ENCODE peak calls at places on chromosomes 12 and 14, in six cellular contexts. One of them, this sample, is unnamed.

GRCh38 chr12:88299567-88300101 is 157.5 kb downstream of the TMTC3 start:
- DNase-seq in lower lobe of right lung: no peak
- DNase-seq in CD4-positive, alpha-beta memory T cell: no peak
- DNase-seq in psoas muscle: no peak
- DNase-seq in prostate gland: no peak
- DNase-seq in ovary: no peak
- DNase-seq in this sample: no peak

GRCh38 chr14:93430319-93430801 is 379 bp upstream of the UNC79 start:
- DNase-seq in lower lobe of right lung: no peak
- DNase-seq in CD4-positive, alpha-beta memory T cell: no peak
- DNase-seq in psoas muscle: peak; percentile 8
- DNase-seq in prostate gland: no peak
- DNase-seq in ovary: no peak
- DNase-seq in this sample: no peak

GRCh38 chr14:27096091-27096490 is 498.3 kb upstream of the NOVA1 start:
- DNase-seq in lower lobe of right lung: no peak
- DNase-seq in CD4-positive, alpha-beta memory T cell: no peak
- DNase-seq in psoas muscle: no peak
- DNase-seq in prostate gland: no peak
- DNase-seq in ovary: no peak
- DNase-seq in this sample: no peak

GRCh38 chr14:36524220-36524837 is 4.3 kb upstream of the NKX2-1 start:
- DNase-seq in lower lobe of right lung: no peak
- DNase-seq in CD4-positive, alpha-beta memory T cell: no peak
- DNase-seq in psoas muscle: no peak
- DNase-seq in prostate gland: no peak
- DNase-seq in ovary: no peak
- DNase-seq in this sample: no peak

GRCh38 chr12:55972906-55973597 is 826 bp upstream of the RAB5B start:
- DNase-seq in lower lobe of right lung: no peak
- DNase-seq in CD4-positive, alpha-beta memory T cell: no peak
- DNase-seq in psoas muscle: no peak
- DNase-seq in prostate gland: peak; percentile 23
- DNase-seq in ovary: no peak
- DNase-seq in this sample: no peak

GRCh38 chr12:49244161-49244560 is 20.7 kb upstream of the TUBA1C start:
- DNase-seq in lower lobe of right lung: no peak
- DNase-seq in CD4-positive, alpha-beta memory T cell: no peak
- DNase-seq in psoas muscle: no peak
- DNase-seq in prostate gland: no peak
- DNase-seq in ovary: no peak
- DNase-seq in this sample: no peak

GRCh38 chr12:85516039-85516438 is 236.0 kb downstream of the ALX1 start:
- DNase-seq in lower lobe of right lung: no peak
- DNase-seq in CD4-positive, alpha-beta memory T cell: no peak
- DNase-seq in psoas muscle: no peak
- DNase-seq in prostate gland: no peak
- DNase-seq in ovary: no peak
- DNase-seq in this sample: no peak

GRCh38 chr12:14275886-14276285 is 89.6 kb upstream of the ATF7IP start:
- DNase-seq in lower lobe of right lung: no peak
- DNase-seq in CD4-positive, alpha-beta memory T cell: no peak
- DNase-seq in psoas muscle: no peak
- DNase-seq in prostate gland: no peak
- DNase-seq in ovary: no peak
- DNase-seq in this sample: no peak

GRCh38 chr14:61690982-61691381 is 4.3 kb upstream of the HIF1A start:
- DNase-seq in lower lobe of right lung: no peak
- DNase-seq in CD4-positive, alpha-beta memory T cell: no peak
- DNase-seq in psoas muscle: no peak
- DNase-seq in prostate gland: no peak
- DNase-seq in ovary: no peak
- DNase-seq in this sample: no peak

GRCh38 chr12:131250028-131250950 is 296.6 kb downstream of the ADGRD1 start:
- DNase-seq in lower lobe of right lung: peak; percentile 42
- DNase-seq in CD4-positive, alpha-beta memory T cell: no peak
- DNase-seq in psoas muscle: peak; percentile 56
- DNase-seq in prostate gland: no peak
- DNase-seq in ovary: peak; percentile 56
- DNase-seq in this sample: no peak

GRCh38 chr14:30227871-30228270 is 300.2 kb upstream of the PRKD1 start:
- DNase-seq in lower lobe of right lung: no peak
- DNase-seq in CD4-positive, alpha-beta memory T cell: no peak
- DNase-seq in psoas muscle: peak; percentile 35
- DNase-seq in prostate gland: no peak
- DNase-seq in ovary: peak; percentile 17
- DNase-seq in this sample: no peak

GRCh38 chr12:90428881-90429280 is 526.1 kb downstream of the CCER1 start:
- DNase-seq in lower lobe of right lung: no peak
- DNase-seq in CD4-positive, alpha-beta memory T cell: no peak
- DNase-seq in psoas muscle: no peak
- DNase-seq in prostate gland: no peak
- DNase-seq in ovary: no peak
- DNase-seq in this sample: no peak

GRCh38 chr14:95490127-95490526 is 26.3 kb downstream of the SYNE3 start:
- DNase-seq in lower lobe of right lung: no peak
- DNase-seq in CD4-positive, alpha-beta memory T cell: no peak
- DNase-seq in psoas muscle: no peak
- DNase-seq in prostate gland: no peak
- DNase-seq in ovary: no peak
- DNase-seq in this sample: no peak

GRCh38 chr14:95489163-95489887 is 27.1 kb downstream of the SYNE3 start:
- DNase-seq in lower lobe of right lung: no peak
- DNase-seq in CD4-positive, alpha-beta memory T cell: no peak
- DNase-seq in psoas muscle: no peak
- DNase-seq in prostate gland: no peak
- DNase-seq in ovary: no peak
- DNase-seq in this sample: no peak

GRCh38 chr14:95486875-95487668 is 29.4 kb downstream of the SYNE3 start:
- DNase-seq in lower lobe of right lung: no peak
- DNase-seq in CD4-positive, alpha-beta memory T cell: no peak
- DNase-seq in psoas muscle: no peak
- DNase-seq in prostate gland: no peak
- DNase-seq in ovary: no peak
- DNase-seq in this sample: no peak

GRCh38 chr14:95487669-95488084 is 28.8 kb downstream of the SYNE3 start:
- DNase-seq in lower lobe of right lung: no peak
- DNase-seq in CD4-positive, alpha-beta memory T cell: no peak
- DNase-seq in psoas muscle: no peak
- DNase-seq in prostate gland: no peak
- DNase-seq in ovary: no peak
- DNase-seq in this sample: no peak

GRCh38 chr14:95488376-95489162 is 27.9 kb downstream of the SYNE3 start:
- DNase-seq in lower lobe of right lung: no peak
- DNase-seq in CD4-positive, alpha-beta memory T cell: no peak
- DNase-seq in psoas muscle: peak; percentile 60
- DNase-seq in prostate gland: no peak
- DNase-seq in ovary: no peak
- DNase-seq in this sample: no peak
- H3K27ac ChIP-seq in lower lobe of right lung: no peak overlapping the region
- H3K27ac ChIP-seq in CD4-positive, alpha-beta memory T cell: no peak overlapping the region
- H3K27ac ChIP-seq in psoas muscle: peak overlapping the region; percentile 69
- H3K27ac ChIP-seq in prostate gland: no peak overlapping the region
- H3K27ac ChIP-seq in ovary: peak overlapping the region; percentile 34
- H3K27ac ChIP-seq in this sample: peak overlapping the region; percentile 39

GRCh38 chr14:22190411-22191191 is 398.4 kb downstream of the DAD1 start:
- DNase-seq in lower lobe of right lung: no peak
- DNase-seq in CD4-positive, alpha-beta memory T cell: no peak
- DNase-seq in psoas muscle: no peak
- DNase-seq in prostate gland: no peak
- DNase-seq in ovary: no peak
- DNase-seq in this sample: no peak
- H3K27ac ChIP-seq in lower lobe of right lung: no peak overlapping the region
- H3K27ac ChIP-seq in CD4-positive, alpha-beta memory T cell: no peak overlapping the region
- H3K27ac ChIP-seq in psoas muscle: no peak overlapping the region
- H3K27ac ChIP-seq in prostate gland: no peak overlapping the region
- H3K27ac ChIP-seq in ovary: no peak overlapping the region
- H3K27ac ChIP-seq in this sample: no peak overlapping the region

GRCh38 chr12:104486943-104487819 is 30.4 kb downstream of the CHST11 start:
- DNase-seq in lower lobe of right lung: no peak
- DNase-seq in CD4-positive, alpha-beta memory T cell: no peak
- DNase-seq in psoas muscle: no peak
- DNase-seq in prostate gland: no peak
- DNase-seq in ovary: no peak
- DNase-seq in this sample: no peak

GRCh38 chr12:104486416-104486815 is 29.7 kb downstream of the CHST11 start:
- DNase-seq in lower lobe of right lung: no peak
- DNase-seq in CD4-positive, alpha-beta memory T cell: no peak
- DNase-seq in psoas muscle: no peak
- DNase-seq in prostate gland: no peak
- DNase-seq in ovary: no peak
- DNase-seq in this sample: no peak

GRCh38 chr12:104490850-104491249 is 34.1 kb downstream of the CHST11 start:
- DNase-seq in lower lobe of right lung: no peak
- DNase-seq in CD4-positive, alpha-beta memory T cell: no peak
- DNase-seq in psoas muscle: no peak
- DNase-seq in prostate gland: no peak
- DNase-seq in ovary: no peak
- DNase-seq in this sample: no peak

GRCh38 chr12:104490221-104490620 is 33.5 kb downstream of the CHST11 start:
- DNase-seq in lower lobe of right lung: no peak
- DNase-seq in CD4-positive, alpha-beta memory T cell: no peak
- DNase-seq in psoas muscle: no peak
- DNase-seq in prostate gland: no peak
- DNase-seq in ovary: no peak
- DNase-seq in this sample: no peak

GRCh38 chr12:104488383-104488782 is 31.6 kb downstream of the CHST11 start:
- DNase-seq in lower lobe of right lung: no peak
- DNase-seq in CD4-positive, alpha-beta memory T cell: no peak
- DNase-seq in psoas muscle: no peak
- DNase-seq in prostate gland: no peak
- DNase-seq in ovary: no peak
- DNase-seq in this sample: no peak
- H3K27ac ChIP-seq in lower lobe of right lung: no peak overlapping the region
- H3K27ac ChIP-seq in CD4-positive, alpha-beta memory T cell: no peak overlapping the region
- H3K27ac ChIP-seq in psoas muscle: no peak overlapping the region
- H3K27ac ChIP-seq in prostate gland: no peak overlapping the region
- H3K27ac ChIP-seq in ovary: no peak overlapping the region
- H3K27ac ChIP-seq in this sample: no peak overlapping the region

GRCh38 chr14:103578401-103579075 is 15.8 kb downstream of the COA8 start:
- DNase-seq in lower lobe of right lung: no peak
- DNase-seq in CD4-positive, alpha-beta memory T cell: no peak
- DNase-seq in psoas muscle: no peak
- DNase-seq in prostate gland: no peak
- DNase-seq in ovary: no peak
- DNase-seq in this sample: no peak

GRCh38 chr14:103576371-103577024 is 13.7 kb downstream of the COA8 start:
- DNase-seq in lower lobe of right lung: peak; percentile 95
- DNase-seq in CD4-positive, alpha-beta memory T cell: no peak
- DNase-seq in psoas muscle: peak; percentile 87
- DNase-seq in prostate gland: peak; percentile 92
- DNase-seq in ovary: peak; percentile 90
- DNase-seq in this sample: peak; percentile 96

GRCh38 chr14:103569436-103569835 is 6.7 kb downstream of the COA8 start:
- DNase-seq in lower lobe of right lung: no peak
- DNase-seq in CD4-positive, alpha-beta memory T cell: no peak
- DNase-seq in psoas muscle: no peak
- DNase-seq in prostate gland: no peak
- DNase-seq in ovary: no peak
- DNase-seq in this sample: no peak

GRCh38 chr14:103574707-103575285 is 12.0 kb downstream of the COA8 start:
- DNase-seq in lower lobe of right lung: no peak
- DNase-seq in CD4-positive, alpha-beta memory T cell: no peak
- DNase-seq in psoas muscle: no peak
- DNase-seq in prostate gland: no peak
- DNase-seq in ovary: no peak
- DNase-seq in this sample: no peak

GRCh38 chr14:103574104-103574503 is 11.3 kb downstream of the COA8 start:
- DNase-seq in lower lobe of right lung: no peak
- DNase-seq in CD4-positive, alpha-beta memory T cell: no peak
- DNase-seq in psoas muscle: no peak
- DNase-seq in prostate gland: no peak
- DNase-seq in ovary: no peak
- DNase-seq in this sample: no peak
- H3K27ac ChIP-seq in lower lobe of right lung: peak overlapping the region; percentile 7
- H3K27ac ChIP-seq in CD4-positive, alpha-beta memory T cell: no peak overlapping the region
- H3K27ac ChIP-seq in psoas muscle: no peak overlapping the region
- H3K27ac ChIP-seq in prostate gland: peak overlapping the region; percentile 2
- H3K27ac ChIP-seq in ovary: no peak overlapping the region
- H3K27ac ChIP-seq in this sample: peak overlapping the region; percentile 55

GRCh38 chr12:93846936-93847516 is 169.9 kb downstream of the CRADD start:
- DNase-seq in lower lobe of right lung: no peak
- DNase-seq in CD4-positive, alpha-beta memory T cell: no peak
- DNase-seq in psoas muscle: no peak
- DNase-seq in prostate gland: no peak
- DNase-seq in ovary: no peak
- DNase-seq in this sample: no peak

GRCh38 chr12:93850476-93850875 is 173.3 kb downstream of the CRADD start:
- DNase-seq in lower lobe of right lung: no peak
- DNase-seq in CD4-positive, alpha-beta memory T cell: no peak
- DNase-seq in psoas muscle: no peak
- DNase-seq in prostate gland: no peak
- DNase-seq in ovary: no peak
- DNase-seq in this sample: no peak

GRCh38 chr12:93849946-93850345 is 172.8 kb downstream of the CRADD start:
- DNase-seq in lower lobe of right lung: no peak
- DNase-seq in CD4-positive, alpha-beta memory T cell: no peak
- DNase-seq in psoas muscle: no peak
- DNase-seq in prostate gland: no peak
- DNase-seq in ovary: no peak
- DNase-seq in this sample: no peak

GRCh38 chr12:93847517-93848452 is 170.6 kb downstream of the CRADD start:
- DNase-seq in lower lobe of right lung: no peak
- DNase-seq in CD4-positive, alpha-beta memory T cell: no peak
- DNase-seq in psoas muscle: no peak
- DNase-seq in prostate gland: no peak
- DNase-seq in ovary: no peak
- DNase-seq in this sample: no peak

GRCh38 chr12:93848453-93849120 is 171.4 kb downstream of the CRADD start:
- DNase-seq in lower lobe of right lung: peak; percentile 72
- DNase-seq in CD4-positive, alpha-beta memory T cell: no peak
- DNase-seq in psoas muscle: no peak
- DNase-seq in prostate gland: no peak
- DNase-seq in ovary: no peak
- DNase-seq in this sample: no peak
- H3K27ac ChIP-seq in lower lobe of right lung: peak overlapping the region; percentile 42
- H3K27ac ChIP-seq in CD4-positive, alpha-beta memory T cell: no peak overlapping the region
- H3K27ac ChIP-seq in psoas muscle: peak overlapping the region; percentile 9
- H3K27ac ChIP-seq in prostate gland: no peak overlapping the region
- H3K27ac ChIP-seq in ovary: no peak overlapping the region
- H3K27ac ChIP-seq in this sample: peak overlapping the region; percentile 29

This sample was measured in stomach.